ENCODE peak calls at places on chromosomes 5 and 9, in eight cellular contexts. One of them, this sample, is unnamed.
A peak's percentile ranks its signal among the peaks of the same experiment; 100 is the strongest.

GRCh38 chr9:134231330-134231745 is 67.0 kb upstream of the RNU6ATAC start:
- DNase-seq in sigmoid colon: peak; percentile 85
- DNase-seq in neural progenitor cell: no peak
- DNase-seq in prostate gland: peak; percentile 49
- DNase-seq in left ventricle myocardium inferior: no peak
- DNase-seq in cardiac muscle cell: no peak
- DNase-seq in uterus: no peak
- DNase-seq in OCI-LY7: no peak
- DNase-seq in this sample: no peak

GRCh38 chr5:78287833-78288232 is 6.7 kb downstream of the AP3B1 start:
- DNase-seq in OCI-LY7: no peak
- DNase-seq in sigmoid colon: no peak
- DNase-seq in cardiac muscle cell: peak; percentile 9
- DNase-seq in uterus: no peak
- DNase-seq in prostate gland: no peak
- DNase-seq in left ventricle myocardium inferior: no peak
- DNase-seq in neural progenitor cell: no peak
- DNase-seq in this sample: no peak

GRCh38 chr5:149114403-149115312 is 26.6 kb upstream of the ABLIM3 start:
- DNase-seq in cardiac muscle cell: peak; percentile 85
- DNase-seq in sigmoid colon: peak; percentile 68
- DNase-seq in uterus: peak; percentile 39
- DNase-seq in OCI-LY7: peak; percentile 54
- DNase-seq in left ventricle myocardium inferior: peak; percentile 38
- DNase-seq in neural progenitor cell: peak; percentile 78
- DNase-seq in prostate gland: peak; percentile 68
- DNase-seq in this sample: no peak

GRCh38 chr5:42944989-42945388 is 95.1 kb downstream of the ANXA2R start:
- DNase-seq in uterus: no peak
- DNase-seq in cardiac muscle cell: no peak
- DNase-seq in sigmoid colon: no peak
- DNase-seq in OCI-LY7: no peak
- DNase-seq in left ventricle myocardium inferior: no peak
- DNase-seq in neural progenitor cell: no peak
- DNase-seq in prostate gland: no peak
- DNase-seq in this sample: no peak

GRCh38 chr5:36398137-36398536 is 96.4 kb upstream of the RANBP3L start:
- DNase-seq in prostate gland: no peak
- DNase-seq in OCI-LY7: peak; percentile 58
- DNase-seq in sigmoid colon: no peak
- DNase-seq in cardiac muscle cell: peak; percentile 40
- DNase-seq in uterus: no peak
- DNase-seq in neural progenitor cell: peak; percentile 47
- DNase-seq in left ventricle myocardium inferior: no peak
- DNase-seq in this sample: no peak

GRCh38 chr5:31122998-31123950 is 70.2 kb upstream of the CDH6 start:
- DNase-seq in prostate gland: no peak
- DNase-seq in cardiac muscle cell: no peak
- DNase-seq in left ventricle myocardium inferior: no peak
- DNase-seq in uterus: no peak
- DNase-seq in OCI-LY7: no peak
- DNase-seq in neural progenitor cell: no peak
- DNase-seq in sigmoid colon: no peak
- DNase-seq in this sample: no peak

GRCh38 chr5:43432486-43433365 is 20.5 kb upstream of the CCL28 start:
- DNase-seq in neural progenitor cell: no peak
- DNase-seq in prostate gland: peak; percentile 90
- DNase-seq in sigmoid colon: no peak
- DNase-seq in left ventricle myocardium inferior: peak; percentile 66
- DNase-seq in uterus: no peak
- DNase-seq in OCI-LY7: no peak
- DNase-seq in cardiac muscle cell: no peak
- DNase-seq in this sample: peak; percentile 80

GRCh38 chr5:32604800-32605765 is 19.7 kb downstream of the SUB1 start:
- DNase-seq in left ventricle myocardium inferior: no peak
- DNase-seq in sigmoid colon: no peak
- DNase-seq in cardiac muscle cell: no peak
- DNase-seq in prostate gland: no peak
- DNase-seq in uterus: no peak
- DNase-seq in neural progenitor cell: no peak
- DNase-seq in OCI-LY7: no peak
- DNase-seq in this sample: no peak

GRCh38 chr5:170565077-170565476 is 61.3 kb downstream of the KCNIP1 start:
- DNase-seq in sigmoid colon: no peak
- DNase-seq in left ventricle myocardium inferior: no peak
- DNase-seq in uterus: no peak
- DNase-seq in neural progenitor cell: no peak
- DNase-seq in OCI-LY7: no peak
- DNase-seq in prostate gland: no peak
- DNase-seq in cardiac muscle cell: no peak
- DNase-seq in this sample: no peak

GRCh38 chr9:581673-582497 is 259.6 kb upstream of the DMRT1 start:
- DNase-seq in neural progenitor cell: peak; percentile 57
- DNase-seq in left ventricle myocardium inferior: no peak
- DNase-seq in sigmoid colon: no peak
- DNase-seq in cardiac muscle cell: peak; percentile 16
- DNase-seq in OCI-LY7: peak; percentile 55
- DNase-seq in uterus: no peak
- DNase-seq in prostate gland: no peak
- DNase-seq in this sample: peak; percentile 72

GRCh38 chr5:9361835-9362234 is 184.0 kb downstream of the SEMA5A start:
- DNase-seq in uterus: peak; percentile 46
- DNase-seq in sigmoid colon: no peak
- DNase-seq in left ventricle myocardium inferior: peak; percentile 24
- DNase-seq in prostate gland: peak; percentile 52
- DNase-seq in neural progenitor cell: peak; percentile 86
- DNase-seq in cardiac muscle cell: peak; percentile 86
- DNase-seq in OCI-LY7: peak; percentile 58
- DNase-seq in this sample: no peak

GRCh38 chr5:76106149-76106548 is 23.0 kb downstream of the SV2C start:
- DNase-seq in cardiac muscle cell: no peak
- DNase-seq in left ventricle myocardium inferior: no peak
- DNase-seq in OCI-LY7: no peak
- DNase-seq in prostate gland: no peak
- DNase-seq in sigmoid colon: no peak
- DNase-seq in uterus: no peak
- DNase-seq in neural progenitor cell: no peak
- DNase-seq in this sample: no peak

GRCh38 chr5:176447538-176447981 is 625 bp upstream of the FAF2 start:
- DNase-seq in sigmoid colon: no peak
- DNase-seq in prostate gland: peak; percentile 10
- DNase-seq in OCI-LY7: no peak
- DNase-seq in uterus: no peak
- DNase-seq in cardiac muscle cell: no peak
- DNase-seq in left ventricle myocardium inferior: no peak
- DNase-seq in neural progenitor cell: no peak
- DNase-seq in this sample: peak; percentile 91

GRCh38 chr5:159451197-159452052 is 121.1 kb upstream of the IL12B start:
- DNase-seq in cardiac muscle cell: peak; percentile 28
- DNase-seq in prostate gland: no peak
- DNase-seq in neural progenitor cell: no peak
- DNase-seq in OCI-LY7: no peak
- DNase-seq in sigmoid colon: peak; percentile 76
- DNase-seq in uterus: peak; percentile 81
- DNase-seq in left ventricle myocardium inferior: no peak
- DNase-seq in this sample: no peak
- H3K4me3 ChIP-seq in cardiac muscle cell: no peak overlapping the region
- H3K4me3 ChIP-seq in prostate gland: no peak overlapping the region
- H3K4me3 ChIP-seq in neural progenitor cell: no peak overlapping the region
- H3K4me3 ChIP-seq in OCI-LY7: no peak overlapping the region
- H3K4me3 ChIP-seq in sigmoid colon: no peak overlapping the region
- H3K4me3 ChIP-seq in uterus: no peak overlapping the region
- H3K4me3 ChIP-seq in left ventricle myocardium inferior: no peak overlapping the region
- H3K4me3 ChIP-seq in this sample: no peak overlapping the region

DNA sequence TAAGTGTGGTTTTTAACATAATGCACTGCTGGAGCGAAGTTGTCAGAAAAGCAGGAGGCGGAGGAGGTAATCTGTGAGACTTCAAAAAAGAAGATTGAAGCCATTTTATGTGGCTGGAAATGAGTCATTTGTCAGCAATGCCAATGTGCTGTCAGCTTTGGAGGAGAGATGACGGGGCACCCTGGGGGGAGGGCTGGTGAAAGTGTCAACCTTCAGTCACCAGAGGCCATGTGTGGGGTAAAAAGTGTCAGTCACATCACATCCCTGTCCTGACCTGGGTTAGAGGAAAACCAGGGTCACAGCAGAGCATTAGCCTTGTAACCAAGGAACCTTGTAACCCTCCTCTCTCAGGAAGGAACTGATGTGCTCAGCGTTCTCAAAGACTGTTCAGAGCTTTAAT is 59.1 kb downstream of the TLR4 start:
- DNase-seq in prostate gland: no peak
- DNase-seq in uterus: no peak
- DNase-seq in sigmoid colon: no peak
- DNase-seq in cardiac muscle cell: no peak
- DNase-seq in neural progenitor cell: no peak
- DNase-seq in OCI-LY7: no peak
- DNase-seq in left ventricle myocardium inferior: no peak
- DNase-seq in this sample: no peak
- H3K4me1 ChIP-seq in prostate gland: no peaks in the 10 kb centered on the region
- H3K4me1 ChIP-seq in uterus: no peaks in the 10 kb centered on the region
- H3K4me1 ChIP-seq in sigmoid colon: no peaks in the 10 kb centered on the region
- H3K4me1 ChIP-seq in cardiac muscle cell: no peaks in the 10 kb centered on the region
- H3K4me1 ChIP-seq in neural progenitor cell: no peaks in the 10 kb centered on the region
- H3K4me1 ChIP-seq in OCI-LY7: no peaks in the 10 kb centered on the region
- H3K4me1 ChIP-seq in left ventricle myocardium inferior: no peaks in the 10 kb centered on the region
- H3K4me1 ChIP-seq in this sample: no peaks in the 10 kb centered on the region

DNA sequence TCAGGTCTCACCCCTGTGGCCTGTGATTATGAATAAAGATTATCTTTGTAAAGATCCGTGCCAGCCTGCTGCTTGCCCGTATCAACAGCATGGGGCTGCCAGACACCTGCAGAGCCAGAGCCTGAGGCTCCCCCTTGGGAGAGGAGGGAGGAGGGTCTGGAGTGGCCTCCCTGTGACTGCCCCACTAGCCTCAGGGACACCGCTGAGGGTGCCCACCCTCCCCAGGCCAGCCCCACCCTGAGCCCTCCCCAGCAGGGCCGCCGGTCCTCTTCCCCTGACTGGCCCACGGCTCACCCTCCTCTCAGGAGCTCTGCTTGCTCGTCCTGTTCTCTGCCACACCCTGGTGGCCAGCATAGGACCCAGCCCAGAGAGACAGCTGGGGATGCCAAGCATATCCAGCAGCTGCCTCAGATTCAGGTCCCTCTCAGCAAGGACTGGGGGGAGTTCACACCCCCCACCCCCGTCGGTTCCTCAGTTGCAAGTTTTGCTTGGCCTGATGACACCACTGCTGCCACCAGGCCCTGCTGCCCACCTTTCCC is 1.9 kb downstream of the SSNA1 start:
- DNase-seq in cardiac muscle cell: no peak
- DNase-seq in neural progenitor cell: no peak
- DNase-seq in uterus: no peak
- DNase-seq in prostate gland: no peak
- DNase-seq in OCI-LY7: no peak
- DNase-seq in left ventricle myocardium inferior: no peak
- DNase-seq in sigmoid colon: no peak
- DNase-seq in this sample: no peak
- TF ChIP-seq CTCF in cardiac muscle cell: no peak
- TF ChIP-seq CTCF in neural progenitor cell: no peak
- TF ChIP-seq CTCF in uterus: no peak
- TF ChIP-seq CTCF in prostate gland: no peak
- TF ChIP-seq CTCF in OCI-LY7: no peak
- TF ChIP-seq CTCF in left ventricle myocardium inferior: no peak
- TF ChIP-seq CTCF in sigmoid colon: no peak
- TF ChIP-seq CTCF in this sample: no peak

GRCh38 chr9:92682269-92682668 is 12.3 kb upstream of the IPPK start:
- DNase-seq in neural progenitor cell: no peak
- DNase-seq in left ventricle myocardium inferior: no peak
- DNase-seq in sigmoid colon: no peak
- DNase-seq in cardiac muscle cell: no peak
- DNase-seq in prostate gland: no peak
- DNase-seq in OCI-LY7: no peak
- DNase-seq in uterus: no peak
- DNase-seq in this sample: no peak

GRCh38 chr9:92685022-92685421 is 15.1 kb upstream of the IPPK start:
- DNase-seq in prostate gland: no peak
- DNase-seq in left ventricle myocardium inferior: no peak
- DNase-seq in sigmoid colon: no peak
- DNase-seq in OCI-LY7: peak; percentile 11
- DNase-seq in uterus: no peak
- DNase-seq in cardiac muscle cell: no peak
- DNase-seq in neural progenitor cell: no peak
- DNase-seq in this sample: no peak

GRCh38 chr9:92680166-92681119 is 10.5 kb upstream of the IPPK start:
- DNase-seq in left ventricle myocardium inferior: no peak
- DNase-seq in neural progenitor cell: no peak
- DNase-seq in cardiac muscle cell: no peak
- DNase-seq in OCI-LY7: no peak
- DNase-seq in sigmoid colon: no peak
- DNase-seq in prostate gland: peak; percentile 34
- DNase-seq in uterus: no peak
- DNase-seq in this sample: no peak

DNA sequence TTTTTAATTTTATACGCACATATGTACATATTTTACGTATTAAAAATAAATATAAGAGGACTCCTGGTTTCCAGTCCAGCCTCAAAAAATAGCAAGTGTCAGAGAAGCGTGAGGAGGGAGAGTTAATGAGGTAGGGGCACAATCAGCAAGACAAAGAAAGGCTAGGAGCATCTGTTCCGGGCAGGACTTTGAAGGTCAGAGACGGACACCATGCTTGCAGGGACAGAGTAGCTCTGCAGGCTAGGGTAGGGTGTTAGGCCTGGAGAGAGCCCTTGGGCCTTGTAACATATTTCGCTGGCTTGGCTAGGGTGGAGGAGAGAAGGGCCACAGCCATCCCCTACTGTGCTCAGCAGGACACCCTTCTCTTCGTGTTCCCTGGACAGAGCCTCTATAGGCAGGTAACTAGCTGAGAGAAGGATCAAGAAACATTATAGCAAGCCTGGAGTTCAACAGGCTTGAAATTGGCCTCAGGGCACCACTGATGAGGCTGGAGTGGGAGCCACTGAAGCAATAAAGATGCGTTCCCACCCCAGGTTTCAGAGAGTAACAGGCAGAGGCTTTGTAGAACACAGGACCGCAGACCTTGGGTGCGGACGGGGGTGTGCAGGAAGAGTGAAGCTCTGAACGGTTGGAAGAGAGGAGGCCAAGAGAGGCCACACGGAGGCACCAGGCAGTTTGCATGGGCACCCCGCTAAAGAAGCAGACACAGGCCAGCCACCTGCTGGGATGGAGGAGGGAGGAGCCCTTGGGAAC is 9.7 kb upstream of the IPPK start:
- DNase-seq in sigmoid colon: no peak
- DNase-seq in neural progenitor cell: no peak
- DNase-seq in OCI-LY7: no peak
- DNase-seq in cardiac muscle cell: no peak
- DNase-seq in left ventricle myocardium inferior: no peak
- DNase-seq in uterus: no peak
- DNase-seq in prostate gland: no peak
- DNase-seq in this sample: no peak
- H3K4me3 ChIP-seq in sigmoid colon: no peak overlapping the region
- H3K4me3 ChIP-seq in neural progenitor cell: no peak overlapping the region
- H3K4me3 ChIP-seq in OCI-LY7: no peak overlapping the region
- H3K4me3 ChIP-seq in cardiac muscle cell: no peak overlapping the region
- H3K4me3 ChIP-seq in left ventricle myocardium inferior: no peak overlapping the region
- H3K4me3 ChIP-seq in uterus: no peak overlapping the region
- H3K4me3 ChIP-seq in prostate gland: no peak overlapping the region
- H3K4me3 ChIP-seq in this sample: no peak overlapping the region

This sample was measured in left lung.